ENCODE peak calls at places on chromosomes 5 and 9, in nine cellular contexts. N is naive thymus-derived CD4-positive, alpha-beta T cell; K is H9; E is tibial nerve; Z is CD8-positive, alpha-beta memory T cell; U is OCI-LY7; X is thoracic aorta; O is GM23248; W is A673. L is an unnamed sample.

GRCh38 chr5:133688386-133688785 is 76.0 kb upstream of the FSTL4 start:
- DNase-seq in U (no peak), W (no peak), O (peak; percentile 26), N (no peak), X (no peak), K (no peak), Z (no peak), E (no peak), L (no peak)

GRCh38 chr5:37355161-37355560 is 15.7 kb downstream of the NUP155 start:
- DNase-seq in Z (no peak), W (no peak), E (no peak), K (no peak), N (no peak), O (no peak), U (no peak), X (no peak), L (no peak)

GRCh38 chr5:76163111-76163628 is 80.0 kb downstream of the SV2C start:
- DNase-seq in Z (no peak), X (no peak), U (no peak), O (no peak), K (no peak), E (no peak), N (no peak), W (no peak), L (no peak)

GRCh38 chr9:20242767-20243166 is 379.5 kb downstream of the MLLT3 start:
- DNase-seq in K (no peak), Z (peak; percentile 45), X (no peak), N (peak; percentile 81), O (no peak), W (no peak), E (no peak), U (peak; percentile 84), L (peak; percentile 96)

GRCh38 chr9:76026796-76027195 is 136.3 kb downstream of the PCSK5 start:
- DNase-seq in W (no peak), U (no peak), O (no peak), Z (no peak), N (no peak), E (no peak), X (no peak), K (no peak), L (no peak)

GRCh38 chr5:153276151-153276550 is 214.3 kb upstream of the GRIA1 start:
- DNase-seq in N (no peak), K (peak; percentile 44), W (peak; percentile 62), E (no peak), Z (no peak), X (no peak), U (peak; percentile 35), O (peak; percentile 48), L (peak; percentile 3)

GRCh38 chr9:12814877-12815237 is 40.0 kb downstream of the LURAP1L start:
- DNase-seq in Z (no peak), X (no peak), K (no peak), O (no peak), N (no peak), E (no peak), U (no peak), W (no peak), L (no peak)

GRCh38 chr5:28403846-28404245 is 1365.5 kb upstream of the CDH9 start:
- DNase-seq in U (no peak), N (no peak), O (no peak), Z (no peak), W (peak; percentile 82), X (no peak), E (no peak), K (peak; percentile 31), L (no peak)

DNA sequence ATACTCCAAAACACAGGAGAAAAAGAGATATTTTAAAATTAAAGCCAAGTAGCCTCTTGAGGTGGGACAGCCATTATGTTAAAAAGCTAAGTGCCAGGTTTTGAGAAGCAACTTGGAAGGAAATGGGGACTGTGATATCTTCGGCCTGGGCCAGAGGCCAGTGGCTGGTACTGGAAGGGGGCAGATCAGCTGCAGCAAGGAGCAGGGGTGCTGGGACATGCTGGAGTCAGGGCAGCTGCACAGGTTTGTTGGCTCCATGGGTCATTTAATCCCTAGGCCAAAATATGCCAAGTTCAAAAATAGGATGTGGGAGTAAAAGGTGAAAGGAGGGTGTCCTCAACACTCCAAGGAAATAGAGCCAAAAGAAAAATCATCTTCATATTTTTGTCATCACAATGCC is 30.0 kb downstream of the ADRB2 start:
- DNase-seq in K (no peak), Z (no peak), W (no peak), E (no peak), N (no peak), U (no peak), X (no peak), O (no peak), L (no peak)
- H3K4me1 ChIP-seq in K (no peaks in the 10 kb centered on the region), Z (peaks cover 76% of the 10 kb centered on the region), W (no peaks in the 10 kb centered on the region), E (no peaks in the 10 kb centered on the region), N (peaks cover 84% of the 10 kb centered on the region), U (peaks cover 12% of the 10 kb centered on the region), X (peaks cover 15% of the 10 kb centered on the region), O (peaks cover 6% of the 10 kb centered on the region), L (no peaks in the 10 kb centered on the region)

GRCh38 chr5:151144275-151144674 is 13.3 kb downstream of the ANXA6 start:
- DNase-seq in W (no peak), K (no peak), O (no peak), X (no peak), N (no peak), U (no peak), Z (no peak), E (no peak), L (no peak)

GRCh38 chr5:151141535-151141934 is 16.0 kb downstream of the ANXA6 start:
- DNase-seq in Z (peak; percentile 40), K (peak; percentile 70), X (no peak), U (peak; percentile 84), N (peak; percentile 57), W (no peak), O (peak; percentile 41), E (no peak), L (peak; percentile 32)

GRCh38 chr5:151144922-151145321 is 12.7 kb downstream of the ANXA6 start:
- DNase-seq in U (no peak), K (no peak), Z (no peak), W (no peak), O (no peak), N (no peak), E (no peak), X (no peak), L (no peak)

GRCh38 chr5:151140686-151141459 is 16.7 kb downstream of the ANXA6 start:
- DNase-seq in K (no peak), X (no peak), W (no peak), Z (no peak), E (no peak), N (no peak), O (no peak), U (no peak), L (no peak)

DNA sequence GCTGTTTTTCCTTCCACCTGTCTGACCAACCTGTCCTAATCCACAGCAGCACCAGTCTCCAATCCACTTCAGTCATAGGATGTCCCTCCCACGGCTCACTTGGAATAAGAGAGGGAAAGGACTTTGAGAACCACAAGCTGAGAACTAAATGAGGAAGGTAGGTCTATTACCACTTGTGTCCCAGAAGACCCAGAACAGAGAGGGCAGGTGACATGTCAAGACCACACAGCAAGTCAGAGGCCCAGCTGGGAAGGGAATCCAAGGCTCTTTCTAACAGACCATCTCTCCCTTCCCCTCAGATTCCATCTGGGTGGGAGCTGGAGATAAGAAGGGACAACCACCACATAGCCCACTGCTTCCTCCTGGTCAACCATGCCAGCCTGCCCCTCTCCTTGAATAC is 14.6 kb downstream of the ANXA6 start:
- DNase-seq in O (no peak), E (no peak), W (no peak), X (no peak), Z (no peak), N (no peak), U (no peak), K (no peak), L (no peak)
- H3K4me1 ChIP-seq in O (peaks cover 11% of the 10 kb centered on the region), E (peaks cover 14% of the 10 kb centered on the region), W (no peaks in the 10 kb centered on the region), X (peaks cover 72% of the 10 kb centered on the region), Z (peaks cover 98% of the 10 kb centered on the region), N (peaks cover 98% of the 10 kb centered on the region), U (peaks cover 82% of the 10 kb centered on the region), K (peaks cover 5% of the 10 kb centered on the region), L (peaks cover 98% of the 10 kb centered on the region)

DNA sequence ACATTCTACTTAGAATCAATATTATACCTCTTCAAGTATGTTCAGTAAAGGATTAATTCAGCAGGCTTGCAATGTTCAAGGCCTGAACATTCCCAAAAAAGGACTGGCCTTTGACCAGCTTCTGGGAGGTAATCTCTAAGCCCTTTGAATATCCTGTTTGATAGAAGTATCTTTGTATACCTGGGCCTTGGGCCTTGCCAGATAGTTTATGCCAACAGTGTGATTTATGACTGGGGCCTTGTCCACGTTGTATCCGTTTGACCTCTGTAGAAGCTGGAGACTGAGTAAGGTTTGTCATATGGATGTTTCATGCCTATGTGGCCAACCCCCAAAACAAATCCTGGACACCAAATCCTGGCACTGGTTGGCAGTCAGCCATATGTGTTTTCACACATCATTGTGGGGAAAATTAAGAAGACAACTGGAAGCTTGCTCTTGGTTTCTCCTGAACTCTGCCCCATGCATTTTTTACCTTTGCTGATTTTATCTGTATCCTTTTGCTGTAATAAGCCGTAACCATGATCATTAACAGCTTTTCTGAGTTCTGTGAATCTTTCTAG is 92.1 kb downstream of the RMI1 start:
- DNase-seq in Z (no peak), K (no peak), U (no peak), X (no peak), N (no peak), W (no peak), E (no peak), O (no peak), L (no peak)
- H3K4me1 ChIP-seq in Z (no peaks in the 10 kb centered on the region), K (no peaks in the 10 kb centered on the region), U (no peaks in the 10 kb centered on the region), X (no peaks in the 10 kb centered on the region), N (no peaks in the 10 kb centered on the region), W (no peaks in the 10 kb centered on the region), E (no peaks in the 10 kb centered on the region), O (no peaks in the 10 kb centered on the region), L (no peaks in the 10 kb centered on the region)

DNA sequence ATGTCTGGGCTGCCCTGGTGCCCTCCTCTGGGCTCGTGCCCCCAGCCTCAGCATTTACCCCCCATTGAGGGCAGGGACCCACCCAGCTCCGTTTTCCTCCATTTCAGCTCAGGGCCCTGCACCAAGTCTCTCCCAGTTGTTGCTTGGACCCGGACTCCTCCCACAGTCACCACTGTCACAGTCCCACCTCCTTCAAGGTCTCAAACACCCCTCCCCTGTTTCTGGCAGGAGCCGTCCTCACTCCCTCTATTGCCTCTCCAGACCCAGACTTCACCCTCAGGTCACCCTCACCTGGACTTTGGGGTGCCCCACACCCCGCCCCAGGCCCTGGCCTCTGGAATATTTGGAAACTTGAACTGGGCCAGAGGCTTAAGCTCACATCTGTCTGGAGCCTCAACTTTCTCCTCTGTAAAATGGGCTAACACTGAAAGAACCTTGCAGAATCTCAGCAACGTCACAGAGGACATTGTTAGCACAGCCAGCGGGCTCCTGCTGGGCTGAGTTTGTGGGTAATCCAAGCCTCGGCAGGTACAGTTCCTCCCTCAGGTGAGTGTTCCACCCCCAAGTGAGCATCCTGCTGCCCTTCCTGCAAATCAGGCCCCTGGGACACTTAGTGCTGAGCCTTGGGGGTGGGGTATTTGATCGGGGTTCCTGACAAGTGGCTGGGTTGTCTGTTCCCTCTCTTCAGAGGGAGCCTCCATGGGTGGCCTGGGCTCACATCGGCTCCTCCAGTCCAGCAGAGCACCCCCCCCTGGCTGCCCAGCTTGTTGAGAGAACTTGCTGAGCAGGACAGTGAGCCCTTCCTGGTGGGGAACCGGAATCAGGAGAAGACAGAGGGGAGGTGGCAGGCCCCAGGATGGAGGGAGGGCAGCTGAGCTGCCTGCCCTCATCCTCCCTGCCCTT is 130.1 kb downstream of the C9orf50 start:
- DNase-seq in E (no peak), W (peak; percentile 60), N (no peak), Z (no peak), K (no peak), U (no peak), X (no peak), O (peak; percentile 38), L (no peak)
- H3K4me1 ChIP-seq in E (peaks cover 45% of the 10 kb centered on the region), W (peaks cover 69% of the 10 kb centered on the region), N (peaks cover 30% of the 10 kb centered on the region), Z (peaks cover 47% of the 10 kb centered on the region), K (peaks cover 5% of the 10 kb centered on the region), U (no peaks in the 10 kb centered on the region), X (peaks cover 95% of the 10 kb centered on the region), O (peaks cover 59% of the 10 kb centered on the region), L (peaks cover 52% of the 10 kb centered on the region)

GRCh38 chr9:127341152-127341551 is 55.8 kb upstream of the SLC2A8 start:
- DNase-seq in K (no peak), U (no peak), N (no peak), W (no peak), X (no peak), E (no peak), O (peak; percentile 6), Z (no peak), L (no peak)
- H3K4me1 ChIP-seq in K (no peaks in the 10 kb centered on the region), U (no peaks in the 10 kb centered on the region), N (no peaks in the 10 kb centered on the region), W (peaks cover 6% of the 10 kb centered on the region), X (peaks cover 36% of the 10 kb centered on the region), E (peaks cover 16% of the 10 kb centered on the region), O (peaks cover 16% of the 10 kb centered on the region), Z (no peaks in the 10 kb centered on the region), L (no peaks in the 10 kb centered on the region)